ENCODE peak calls at places on chromosomes 7 and 10, in six cellular contexts. E is thoracic aorta, F is hepatocyte, C is GM23338, N is neural progenitor cell, T is fibroblast of lung. O is an unnamed sample.

GRCh38 chr10:20157314-20157713 is 341.1 kb downstream of the PLXDC2 start:
- DNase-seq in E (no peak), F (no peak), C (no peak), N (no peak), T (no peak), O (no peak)

GRCh38 chr10:93573051-93573909 is 6.8 kb downstream of the FFAR4 start:
- DNase-seq in E (no peak), F (no peak), C (no peak), N (no peak), T (no peak), O (no peak)

GRCh38 chr10:33509231-33509871 is 174.9 kb upstream of the NRP1 start:
- DNase-seq in E (peak; percentile 27), F (peak; percentile 80), C (peak; percentile 18), N (no peak), T (peak; percentile 80), O (peak; percentile 60)

GRCh38 chr7:47649901-47650300 is 68.0 kb upstream of the TNS3 start:
- DNase-seq in E (no peak), F (no peak), C (no peak), N (no peak), T (no peak), O (no peak)

GRCh38 chr7:44921607-44922350 is 36.4 kb upstream of the PURB start:
- DNase-seq in E (peak; percentile 76), F (peak; percentile 79), C (peak; percentile 90), N (peak; percentile 86), T (peak; percentile 72), O (peak; percentile 63)

GRCh38 chr7:116164552-116164951 is 45.8 kb upstream of the TES start:
- DNase-seq in E (no peak), F (no peak), C (no peak), N (no peak), T (peak; percentile 49), O (no peak)

GRCh38 chr7:105060394-105060793 is 46.4 kb downstream of the KMT2E start:
- DNase-seq in E (no peak), F (no peak), C (no peak), N (no peak), T (no peak), O (no peak)

GRCh38 chr10:122344741-122345258 is 29.7 kb upstream of the PLEKHA1 start:
- DNase-seq in E (no peak), F (peak; percentile 64), C (no peak), N (no peak), T (peak; percentile 72), O (no peak)

GRCh38 chr7:151368136-151368571 is 26.5 kb downstream of the NUB1 start:
- DNase-seq in E (peak; percentile 54), F (peak; percentile 92), C (peak; percentile 94), N (peak; percentile 88), T (peak; percentile 72), O (peak; percentile 61)

GRCh38 chr7:141042222-141043193 is 27.8 kb upstream of the MRPS33 start:
- DNase-seq in E (no peak), F (peak; percentile 25), C (no peak), N (no peak), T (no peak), O (no peak)

GRCh38 chr10:24886281-24886680 is 66.1 kb downstream of the PRTFDC1 start:
- DNase-seq in E (no peak), F (no peak), C (no peak), N (no peak), T (no peak), O (no peak)

GRCh38 chr7:3415730-3416366 is 114.8 kb downstream of the SDK1 start:
- DNase-seq in E (no peak), F (no peak), C (no peak), N (no peak), T (no peak), O (no peak)

GRCh38 chr7:72751978-72752377 is 76.0 kb downstream of the TYW1B start:
- DNase-seq in E (no peak), F (no peak), C (peak; percentile 70), N (peak; percentile 48), T (no peak), O (no peak)
- TF ChIP-seq CTCF in E (no peak), F (no peak), C (peak; percentile 75), N (peak; percentile 61), T (peak; percentile 23), O (no peak)

DNA sequence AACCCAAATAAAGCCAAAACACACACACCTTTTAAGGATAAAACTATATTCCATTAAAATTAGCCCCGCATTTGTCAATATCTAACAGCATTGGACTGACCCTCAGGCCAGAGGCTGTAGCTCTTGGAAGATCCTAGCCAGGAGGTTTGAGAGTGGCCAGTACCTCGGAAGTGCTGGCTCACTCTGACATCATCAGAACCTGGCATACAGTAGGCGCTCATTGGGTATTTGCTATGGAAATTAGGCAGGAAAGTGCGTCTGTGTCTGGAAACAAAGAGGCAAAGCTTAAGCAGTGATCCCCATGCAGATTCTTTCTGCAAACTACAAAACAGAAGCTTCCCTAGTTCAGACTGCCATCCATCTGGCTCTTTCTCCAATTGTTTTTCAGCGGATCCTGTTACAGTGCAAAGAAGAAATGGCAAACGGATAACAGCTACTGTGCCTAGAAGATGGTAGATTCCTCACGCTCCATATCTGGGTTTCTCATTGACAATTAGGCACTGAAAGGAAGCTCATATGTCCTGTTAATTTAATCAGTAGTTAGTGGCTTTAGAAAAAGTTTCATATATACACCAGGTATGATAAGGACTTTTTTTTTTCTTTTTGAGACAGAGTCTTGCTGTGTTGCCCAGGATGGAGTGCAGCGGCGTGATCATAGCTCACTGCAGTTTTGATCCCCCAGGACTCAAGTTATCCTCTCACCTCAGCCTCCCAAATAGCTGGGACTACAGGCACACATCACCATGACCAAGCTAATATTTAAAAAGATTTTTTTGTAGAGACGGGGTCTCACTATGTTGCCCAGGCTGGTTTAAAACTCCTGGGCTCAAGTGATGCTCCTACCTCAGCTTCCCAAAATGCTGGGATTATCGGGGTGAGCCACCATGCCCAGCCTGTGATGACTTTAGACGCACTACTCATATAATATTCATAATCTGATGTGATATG is 1.9 kb upstream of the PRKCQ start:
- DNase-seq in E (no peak), F (no peak), C (peak; percentile 69), N (peak; percentile 33), T (no peak), O (no peak)
- H3K4me3 ChIP-seq in E (no peak overlapping the region), F (no peak overlapping the region), C (peak overlapping the region; percentile 76), N (peak overlapping the region; percentile 74), T (no peak overlapping the region), O (no peak overlapping the region)

DNA sequence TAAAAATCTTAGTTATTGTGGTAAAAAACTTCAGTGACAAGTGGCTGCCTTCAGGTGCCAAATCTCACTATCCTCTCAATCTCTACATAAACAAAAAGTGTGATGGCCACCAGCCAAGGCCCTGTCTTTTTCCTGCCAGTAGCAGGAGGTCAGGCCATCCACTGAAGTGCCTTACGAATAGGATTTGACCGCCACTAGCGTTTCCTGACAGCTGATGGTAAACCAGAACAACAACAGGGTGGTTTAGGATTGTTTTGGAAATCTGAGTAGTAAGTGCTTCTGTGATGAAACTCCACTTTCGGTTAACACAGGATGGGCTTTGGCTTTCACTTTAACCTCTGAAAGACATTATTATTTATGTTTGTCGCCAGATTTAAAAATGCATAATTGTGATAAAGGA is 55.7 kb upstream of the OGDHL start:
- DNase-seq in E (no peak), F (no peak), C (no peak), N (no peak), T (no peak), O (no peak)
- H3K36me3 ChIP-seq in E (peaks cover 12% of the 10 kb centered on the region), F (no peaks in the 10 kb centered on the region), C (peaks cover 18% of the 10 kb centered on the region), N (peaks cover 16% of the 10 kb centered on the region), T (no peaks in the 10 kb centered on the region), O (peaks cover 9% of the 10 kb centered on the region)

GRCh38 chr10:3512263-3512662 is 272.7 kb downstream of the KLF6 start:
- DNase-seq in E (no peak), F (no peak), C (peak; percentile 47), N (no peak), T (no peak), O (no peak)
- TF ChIP-seq CTCF in E (no peak), F (no peak), C (peak; percentile 57), N (no peak), T (no peak), O (no peak)

DNA sequence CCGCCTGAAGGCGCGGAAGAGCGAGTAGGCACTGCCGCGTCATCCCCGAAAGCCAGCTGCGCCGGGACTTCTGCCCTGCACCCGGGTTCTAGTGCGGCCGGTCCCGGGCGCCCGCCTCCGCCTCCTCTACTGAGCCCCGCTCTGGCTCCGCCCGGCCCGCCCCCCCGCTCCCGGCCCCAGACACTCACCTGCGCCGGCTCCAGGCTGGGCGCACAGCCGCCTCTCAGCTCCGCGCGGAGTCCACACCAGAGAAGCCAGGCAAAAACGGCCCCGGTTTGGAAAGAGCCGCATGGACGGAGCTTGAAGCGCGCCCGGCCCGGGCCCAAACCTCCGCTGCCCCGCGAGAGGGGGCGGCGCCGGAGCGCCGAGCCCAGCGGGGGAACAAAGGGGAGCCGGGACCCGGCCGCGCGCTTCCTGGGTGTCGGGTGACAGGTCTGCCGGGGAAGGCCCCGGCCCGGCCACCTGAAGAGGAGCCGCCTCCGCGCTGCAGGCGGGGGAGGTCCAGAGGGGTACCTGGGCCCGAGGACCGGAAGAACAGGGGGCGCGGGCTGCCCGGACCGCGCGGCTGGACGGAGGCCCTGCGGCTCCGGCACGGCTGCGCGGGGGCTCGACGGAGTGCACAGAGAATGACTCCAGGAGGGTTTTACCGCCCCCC is 168.2 kb downstream of the NRF1 start:
- DNase-seq in E (no peak), F (peak; percentile 82), C (peak; percentile 94), N (peak; percentile 85), T (no peak), O (peak; percentile 75)
- H3K4me3 ChIP-seq in E (peak overlapping the region; percentile 70), F (peak overlapping the region; percentile 70), C (peak overlapping the region; percentile 93), N (peak overlapping the region; percentile 41), T (no peak overlapping the region), O (peak overlapping the region; percentile 70)

GRCh38 chr7:157088136-157088535 is 50.6 kb upstream of the UBE3C start:
- DNase-seq in E (no peak), F (no peak), C (no peak), N (no peak), T (no peak), O (no peak)

GRCh38 chr7:157086508-157087187 is 52.1 kb upstream of the UBE3C start:
- DNase-seq in E (no peak), F (no peak), C (no peak), N (no peak), T (no peak), O (no peak)

GRCh38 chr7:157087646-157088045 is 51.1 kb upstream of the UBE3C start:
- DNase-seq in E (no peak), F (no peak), C (no peak), N (no peak), T (no peak), O (no peak)

GRCh38 chr7:157089100-157089510 is 49.6 kb upstream of the UBE3C start:
- DNase-seq in E (no peak), F (no peak), C (no peak), N (no peak), T (no peak), O (no peak)

GRCh38 chr7:157090485-157091165 is 48.1 kb upstream of the UBE3C start:
- DNase-seq in E (no peak), F (no peak), C (no peak), N (no peak), T (no peak), O (no peak)
- H3K36me3 ChIP-seq in E (no peaks in the 10 kb centered on the region), F (no peaks in the 10 kb centered on the region), C (no peaks in the 10 kb centered on the region), N (no peaks in the 10 kb centered on the region), T (no peaks in the 10 kb centered on the region), O (no peaks in the 10 kb centered on the region)

DNA sequence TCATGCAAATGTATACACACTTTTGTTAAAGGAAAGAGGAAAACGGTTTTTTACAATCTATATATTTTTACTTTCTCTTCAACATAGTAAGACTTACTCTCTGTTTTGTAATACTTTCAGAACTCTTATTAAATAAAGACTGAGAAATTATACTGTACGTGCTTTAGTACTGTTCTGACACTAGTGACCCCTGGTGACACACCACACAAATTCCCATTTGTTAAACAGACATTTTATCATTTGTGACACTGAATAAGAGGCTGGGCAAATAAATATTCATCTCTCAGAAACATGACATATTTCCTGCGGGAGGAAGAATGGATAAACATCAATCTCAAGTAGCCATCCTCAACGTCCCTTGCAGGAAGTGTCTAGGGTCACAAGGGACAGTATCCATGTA is 68.9 kb upstream of the ZNF33B start:
- DNase-seq in E (no peak), F (no peak), C (no peak), N (no peak), T (no peak), O (no peak)
- TF ChIP-seq CTCF in E (no peak), F (peak; percentile 9), C (no peak), N (no peak), T (no peak), O (no peak)

O was measured in GM06990.